ENCODE peak calls at places on chromosomes 3 and 15, in four cellular contexts. One of them, this sample, is unnamed.

GRCh38 chr3:101950510-101950909 is 101.2 kb downstream of the NFKBIZ start:
- DNase-seq in left ventricle myocardium inferior: no peak
- DNase-seq in left kidney: no peak
- DNase-seq in cardiac muscle cell: peak
- DNase-seq in this sample: no peak

GRCh38 chr3:74091204-74091603 is 466.5 kb upstream of the PDZRN3 start:
- DNase-seq in left ventricle myocardium inferior: no peak
- DNase-seq in cardiac muscle cell: no peak
- DNase-seq in left kidney: no peak
- DNase-seq in this sample: no peak

GRCh38 chr3:71681224-71681668 is 44.0 kb downstream of the EIF4E3 start:
- DNase-seq in cardiac muscle cell: peak
- DNase-seq in left ventricle myocardium inferior: peak
- DNase-seq in left kidney: peak
- DNase-seq in this sample: peak

GRCh38 chr15:52171386-52171785 is 19.8 kb downstream of the GNB5 start:
- DNase-seq in cardiac muscle cell: peak
- DNase-seq in left ventricle myocardium inferior: no peak
- DNase-seq in left kidney: peak
- DNase-seq in this sample: no peak

GRCh38 chr3:79187441-79187840 is 580.4 kb downstream of the ROBO1 start:
- DNase-seq in cardiac muscle cell: no peak
- DNase-seq in left ventricle myocardium inferior: no peak
- DNase-seq in left kidney: no peak
- DNase-seq in this sample: no peak

GRCh38 chr3:71416868-71417267 is 166.7 kb downstream of the FOXP1 start:
- DNase-seq in cardiac muscle cell: no peak
- DNase-seq in left ventricle myocardium inferior: no peak
- DNase-seq in left kidney: peak
- DNase-seq in this sample: no peak

GRCh38 chr3:14234197-14235002 is 55.8 kb downstream of the LSM3 start:
- DNase-seq in cardiac muscle cell: no peak
- DNase-seq in left ventricle myocardium inferior: no peak
- DNase-seq in left kidney: no peak
- DNase-seq in this sample: no peak

GRCh38 chr15:62809106-62809967 is 233.2 kb upstream of the TPM1 start:
- DNase-seq in left ventricle myocardium inferior: no peak
- DNase-seq in cardiac muscle cell: peak
- DNase-seq in left kidney: peak
- DNase-seq in this sample: no peak

GRCh38 chr3:193499152-193499551 is 55.5 kb downstream of the ATP13A4 start:
- DNase-seq in cardiac muscle cell: no peak
- DNase-seq in left ventricle myocardium inferior: no peak
- DNase-seq in left kidney: no peak
- DNase-seq in this sample: no peak

GRCh38 chr3:17130956-17131355 is 246.2 kb downstream of the PLCL2 start:
- DNase-seq in left ventricle myocardium inferior: no peak
- DNase-seq in cardiac muscle cell: no peak
- DNase-seq in left kidney: no peak
- DNase-seq in this sample: no peak

GRCh38 chr3:30915782-30916181 is 21.3 kb upstream of the GADL1 start:
- DNase-seq in left ventricle myocardium inferior: no peak
- DNase-seq in left kidney: no peak
- DNase-seq in cardiac muscle cell: no peak
- DNase-seq in this sample: peak

GRCh38 chr15:65072027-65072426 is 4.2 kb upstream of the RASL12 start:
- DNase-seq in left kidney: peak
- DNase-seq in left ventricle myocardium inferior: peak
- DNase-seq in cardiac muscle cell: peak
- DNase-seq in this sample: peak

GRCh38 chr15:38002883-38003477 is 68.5 kb downstream of the TMCO5A start:
- DNase-seq in left ventricle myocardium inferior: peak
- DNase-seq in cardiac muscle cell: peak
- DNase-seq in left kidney: peak
- DNase-seq in this sample: peak

GRCh38 chr15:57655809-57656208 is 50.7 kb upstream of the POLR2M start:
- DNase-seq in left kidney: peak
- DNase-seq in cardiac muscle cell: no peak
- DNase-seq in left ventricle myocardium inferior: no peak
- DNase-seq in this sample: no peak

GRCh38 chr3:71582612-71583568 is 638 bp downstream of the FOXP1 start:
- DNase-seq in left kidney: peak
- DNase-seq in cardiac muscle cell: peak
- DNase-seq in left ventricle myocardium inferior: peak
- DNase-seq in this sample: peak

GRCh38 chr3:41117398-41117870 is 81.9 kb upstream of the CTNNB1 start:
- DNase-seq in left ventricle myocardium inferior: peak
- DNase-seq in cardiac muscle cell: peak
- DNase-seq in left kidney: peak
- DNase-seq in this sample: peak

GRCh38 chr3:171258316-171258715 is 201.9 kb downstream of the TNIK start:
- DNase-seq in left ventricle myocardium inferior: no peak
- DNase-seq in left kidney: no peak
- DNase-seq in cardiac muscle cell: no peak
- DNase-seq in this sample: no peak

GRCh38 chr3:20546636-20547035 is 360.6 kb upstream of the SGO1 start:
- DNase-seq in left ventricle myocardium inferior: no peak
- DNase-seq in cardiac muscle cell: no peak
- DNase-seq in left kidney: no peak
- DNase-seq in this sample: no peak

GRCh38 chr15:31465083-31465955 is 138.7 kb downstream of the KLF13 start:
- DNase-seq in left kidney: no peak
- DNase-seq in cardiac muscle cell: no peak
- DNase-seq in left ventricle myocardium inferior: no peak
- DNase-seq in this sample: peak

GRCh38 chr3:17125738-17126137 is 241.0 kb downstream of the PLCL2 start:
- DNase-seq in left kidney: no peak
- DNase-seq in left ventricle myocardium inferior: no peak
- DNase-seq in cardiac muscle cell: no peak
- DNase-seq in this sample: no peak

GRCh38 chr3:197501879-197502620 is 53.7 kb downstream of the BDH1 start:
- DNase-seq in left ventricle myocardium inferior: no peak
- DNase-seq in left kidney: peak
- DNase-seq in cardiac muscle cell: peak
- DNase-seq in this sample: no peak

GRCh38 chr3:70806556-70806955 is 494.1 kb upstream of the MDFIC2 start:
- DNase-seq in cardiac muscle cell: no peak
- DNase-seq in left ventricle myocardium inferior: no peak
- DNase-seq in left kidney: no peak
- DNase-seq in this sample: no peak

GRCh38 chr15:74798388-74799254 is 14.0 kb upstream of the LMAN1L start:
- DNase-seq in cardiac muscle cell: no peak
- DNase-seq in left ventricle myocardium inferior: peak
- DNase-seq in left kidney: no peak
- DNase-seq in this sample: peak